ENCODE peak calls at places on chromosome 15, in four cellular contexts. G is K562, J is esophagus squamous epithelium, Q is esophagus muscularis mucosa. R is an unnamed sample. For H3K4me1, the result is how much of the 10 kb centered on the place peaks cover.

GRCh38 chr15:70503073-70503745 is 260.1 kb downstream of the UACA start:
- DNase-seq in J (no peak), G (no peak), Q (no peak), R (no peak)

GRCh38 chr15:90184786-90185704 is 16.1 kb upstream of the SEMA4B start:
- DNase-seq in J (peak), Q (no peak), G (peak), R (peak)

GRCh38 chr15:73388256-73388781 is 19.6 kb upstream of the HCN4 start:
- DNase-seq in G (no peak), J (no peak), Q (no peak), R (no peak)

GRCh38 chr15:99170476-99171065 is 65.7 kb downstream of the SYNM start:
- DNase-seq in Q (peak), G (no peak), J (no peak), R (no peak)

GRCh38 chr15:76964157-76964556 is 30.8 kb upstream of the PSTPIP1 start:
- DNase-seq in Q (no peak), J (no peak), G (no peak), R (no peak)

GRCh38 chr15:90570643-90571042 is 40.9 kb downstream of the CRTC3 start:
- DNase-seq in G (no peak), J (no peak), Q (no peak), R (no peak)

GRCh38 chr15:60006203-60006782 is 2.2 kb downstream of the FOXB1 start:
- DNase-seq in J (no peak), G (peak), Q (no peak), R (no peak)

GRCh38 chr15:67048281-67049279 is 16.8 kb upstream of the SMAD3 start:
- DNase-seq in Q (no peak), G (no peak), J (no peak), R (no peak)

GRCh38 chr15:101242160-101242998 is 9.5 kb downstream of the CHSY1 start:
- DNase-seq in J (no peak), G (no peak), Q (no peak), R (no peak)

GRCh38 chr15:66703540-66703941 is 1.5 kb downstream of the SMAD6 start:
- DNase-seq in Q (no peak), J (no peak), G (no peak), R (no peak)

GRCh38 chr15:25543156-25543555 is 104.3 kb upstream of the UBE3A start:
- DNase-seq in G (no peak), Q (no peak), J (no peak), R (peak)

GRCh38 chr15:70566989-70567388 is 196.4 kb downstream of the UACA start:
- DNase-seq in Q (peak), J (no peak), G (no peak), R (no peak)

GRCh38 chr15:36430721-36431265 is 148.6 kb upstream of the CDIN1 start:
- DNase-seq in J (no peak), G (no peak), Q (no peak), R (no peak)

GRCh38 chr15:96818861-96819260 is 488.4 kb downstream of the NR2F2 start:
- DNase-seq in Q (no peak), G (no peak), J (no peak), R (no peak)

GRCh38 chr15:80721476-80721875 is 26.4 kb downstream of the ABHD17C start:
- DNase-seq in J (no peak), G (no peak), Q (no peak), R (no peak)

GRCh38 chr15:90412356-90413194 is 24.5 kb downstream of the IQGAP1 start:
- DNase-seq in Q (no peak), G (no peak), J (no peak), R (no peak)

GRCh38 chr15:33654859-33655258 is 313.4 kb upstream of the CHRM5 start:
- DNase-seq in G (no peak), J (no peak), Q (no peak), R (no peak)

GRCh38 chr15:57792729-57793449 is 86.4 kb downstream of the POLR2M start:
- DNase-seq in J (no peak), G (no peak), Q (no peak), R (no peak)

GRCh38 chr15:98896002-98896721 is 111.4 kb downstream of the PGPEP1L start:
- DNase-seq in J (no peak), Q (no peak), G (no peak), R (no peak)

GRCh38 chr15:57772223-57772957 is 65.9 kb downstream of the POLR2M start:
- DNase-seq in Q (no peak), G (no peak), J (no peak), R (no peak)

GRCh38 chr15:62765916-62766315 is 276.6 kb upstream of the TPM1 start:
- DNase-seq in Q (no peak), J (no peak), G (no peak), R (no peak)

GRCh38 chr15:94670436-94671034 is 439.2 kb downstream of the MCTP2 start:
- DNase-seq in G (peak), J (no peak), Q (no peak), R (no peak)

GRCh38 chr15:101126618-101127502 is 125.0 kb downstream of the CHSY1 start:
- DNase-seq in G (no peak), J (no peak), Q (no peak), R (no peak)

GRCh38 chr15:62564889-62565288 is 399.8 kb upstream of the C2CD4B start:
- DNase-seq in Q (no peak), G (no peak), J (no peak), R (no peak)

GRCh38 chr15:96330450-96331140 is at the start of gene NR2F2:
- DNase-seq in Q (peak), G (peak), J (peak), R (peak)

GRCh38 chr15:71792521-71792920 is 17.8 kb upstream of the NR2E3 start:
- DNase-seq in Q (no peak), J (no peak), G (no peak), R (no peak)

GRCh38 chr15:89482139-89482538 is 14.2 kb downstream of the RHCG start:
- DNase-seq in Q (no peak), G (no peak), J (no peak), R (no peak)

GRCh38 chr15:36612063-36612788 is 32.8 kb downstream of the CDIN1 start:
- DNase-seq in G (no peak), J (no peak), Q (no peak), R (no peak)

GRCh38 chr15:78047631-78048409 is 29.7 kb downstream of the TBC1D2B start:
- DNase-seq in G (no peak), J (no peak), Q (no peak), R (no peak)

GRCh38 chr15:23069496-23070166 is 30.3 kb upstream of the TUBGCP5 start:
- DNase-seq in G (peak), J (no peak), Q (no peak), R (no peak)

GRCh38 chr15:40266828-40267304 is 16.0 kb downstream of the ANKRD63 start:
- DNase-seq in G (peak), Q (no peak), J (no peak), R (peak)

GRCh38 chr15:79169531-79170123 is 79.0 kb upstream of the RASGRF1 start:
- DNase-seq in G (no peak), Q (no peak), J (no peak), R (no peak)
- H3K4me1 ChIP-seq in G (under half), Q (under half), J (under half), R (under half)

GRCh38 chr15:92903956-92904831 is 4.1 kb downstream of the CHD2 start:
- DNase-seq in J (peak), G (peak), Q (peak), R (peak)
- TF ChIP-seq POLR2A in J (peak), G (peak), Q (peak), R (peak)

GRCh38 chr15:82127581-82127980 is 81.8 kb upstream of the MEX3B start:
- DNase-seq in J (no peak), G (no peak), Q (no peak), R (no peak)

GRCh38 chr15:82128401-82129143 is 82.8 kb upstream of the MEX3B start:
- DNase-seq in J (no peak), Q (no peak), G (no peak), R (no peak)

GRCh38 chr15:82129144-82129692 is 83.4 kb upstream of the MEX3B start:
- DNase-seq in G (no peak), J (no peak), Q (no peak), R (no peak)

GRCh38 chr15:82132116-82132515 is 86.3 kb upstream of the MEX3B start:
- DNase-seq in G (no peak), Q (no peak), J (no peak), R (no peak)

DNA sequence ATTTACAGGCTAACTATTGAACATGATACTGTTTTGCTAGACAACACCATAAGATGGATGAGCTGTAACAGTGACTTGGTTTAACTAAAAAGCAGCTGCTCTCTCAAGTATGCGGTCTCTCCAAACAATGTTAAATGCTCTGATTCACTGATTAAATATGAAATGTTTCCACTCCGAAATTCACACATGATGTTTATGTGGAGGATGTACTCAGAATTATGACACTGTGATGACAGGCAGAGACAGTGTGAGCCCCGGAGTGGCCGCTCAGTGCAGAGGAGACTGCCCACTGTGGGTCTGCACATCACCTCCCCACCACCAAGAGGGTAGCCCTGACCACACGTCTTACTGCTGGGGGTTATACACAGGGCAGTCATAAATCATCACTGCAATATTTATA is 84.0 kb upstream of the MEX3B start:
- DNase-seq in J (no peak), Q (no peak), G (no peak), R (no peak)
- H3K4me1 ChIP-seq in J (under half), Q (under half), G (under half), R (under half)

GRCh38 chr15:44715142-44715796 is 4.0 kb downstream of the B2M start:
- DNase-seq in G (no peak), Q (no peak), J (no peak), R (no peak)

GRCh38 chr15:44718180-44718926 is 7.0 kb downstream of the B2M start:
- DNase-seq in J (no peak), Q (no peak), G (no peak), R (no peak)

GRCh38 chr15:44718927-44719292 is 7.6 kb downstream of the B2M start:
- DNase-seq in G (no peak), Q (no peak), J (no peak), R (no peak)

GRCh38 chr15:44715797-44716334 is 4.5 kb downstream of the B2M start:
- DNase-seq in G (no peak), J (no peak), Q (no peak), R (no peak)

DNA sequence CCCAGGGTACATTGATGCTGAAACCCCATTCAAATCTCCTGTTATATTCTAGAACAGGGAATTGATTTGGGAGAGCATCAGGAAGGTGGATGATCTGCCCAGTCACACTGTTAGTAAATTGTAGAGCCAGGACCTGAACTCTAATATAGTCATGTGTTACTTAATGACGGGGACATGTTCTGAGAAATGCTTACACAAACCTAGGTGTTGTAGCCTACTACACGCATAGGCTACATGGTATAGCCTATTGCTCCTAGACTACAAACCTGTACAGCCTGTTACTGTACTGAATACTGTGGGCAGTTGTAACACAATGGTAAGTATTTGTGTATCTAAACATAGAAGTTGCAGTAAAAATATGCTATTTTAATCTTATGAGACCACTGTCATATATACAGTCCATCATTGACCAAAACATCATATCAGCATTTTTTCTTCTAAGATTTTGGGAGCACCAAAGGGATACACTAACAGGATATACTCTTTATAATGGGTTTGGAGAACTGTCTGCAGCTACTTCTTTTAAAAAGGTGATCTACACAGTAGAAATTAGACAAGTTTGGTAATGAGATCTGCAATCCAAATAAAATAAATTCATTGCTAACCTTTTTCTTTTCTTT is 5.8 kb downstream of the B2M start:
- DNase-seq in G (no peak), Q (no peak), J (no peak), R (no peak)
- TF ChIP-seq POLR2A in G (no peak), Q (no peak), J (no peak), R (no peak)

DNA sequence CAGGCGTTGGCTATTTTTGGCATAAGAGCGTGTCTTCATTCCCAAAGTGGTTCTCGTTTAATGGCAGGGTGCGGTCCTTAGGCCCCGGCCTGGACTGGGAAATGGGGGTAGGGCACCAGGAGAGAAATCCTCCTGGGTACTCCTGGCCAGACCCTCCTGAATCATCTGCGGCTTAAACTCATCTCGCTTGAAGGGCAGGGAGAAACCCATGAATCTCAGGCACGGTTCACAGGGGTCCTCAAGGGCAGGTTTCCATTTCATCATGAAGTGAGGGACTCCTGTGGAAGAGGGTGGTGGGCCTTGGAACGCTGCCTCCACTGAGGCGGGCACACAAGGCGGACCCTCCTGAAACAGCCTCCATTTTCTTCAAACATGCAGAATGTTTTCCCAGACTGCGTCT is 48.4 kb downstream of the KLF13 start:
- DNase-seq in J (no peak), G (no peak), Q (no peak), R (no peak)
- H3K4me1 ChIP-seq in J (under half), G (under half), Q (half or more), R (under half)

DNA sequence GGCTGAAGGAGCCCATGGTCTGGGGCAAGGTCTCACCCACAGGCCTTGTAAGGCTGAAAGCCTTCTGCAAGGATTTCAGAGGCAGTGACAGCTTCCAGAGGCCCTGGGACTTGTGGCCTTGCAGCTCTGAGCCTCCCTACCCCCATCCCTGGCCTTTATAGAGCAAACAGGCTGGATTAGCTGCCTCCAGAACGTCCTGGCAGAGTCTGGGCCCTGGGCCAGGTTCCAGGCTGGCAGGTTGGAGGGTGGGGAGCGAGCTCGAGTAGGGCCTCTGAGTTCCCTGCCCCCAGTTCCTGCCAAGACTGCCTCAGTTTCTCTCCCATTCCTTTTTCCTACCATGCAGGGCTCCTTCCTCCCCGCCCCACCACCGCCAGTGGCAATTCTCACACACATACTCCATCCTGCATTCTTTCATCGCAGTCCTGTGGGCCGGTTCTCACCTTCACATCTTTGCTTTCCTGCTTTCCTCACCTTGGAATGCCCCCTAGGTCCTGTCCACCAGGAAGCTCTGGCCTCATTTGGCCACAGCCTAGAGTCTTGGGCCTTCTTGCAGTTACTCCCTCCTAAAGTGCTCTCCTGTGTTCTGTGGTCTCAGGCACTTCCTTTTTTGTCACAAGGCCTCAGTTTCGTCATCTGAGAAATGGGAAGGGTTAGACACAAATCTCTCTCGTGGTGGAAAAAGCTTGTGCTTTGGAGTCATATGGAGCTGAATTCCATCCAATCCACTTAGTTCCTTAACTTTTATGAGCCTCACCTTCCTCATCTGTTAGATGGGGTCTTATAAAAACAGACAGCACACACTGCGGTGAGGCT is 2.7 kb downstream of the LMAN1L start:
- DNase-seq in G (no peak), Q (no peak), J (no peak), R (no peak)
- TF ChIP-seq POLR2A in G (no peak), Q (no peak), J (no peak), R (no peak)